ENCODE peak calls at places on chromosomes 16 and 17, in six cellular contexts. One of them, this sample, is unnamed.

GRCh38 chr16:46808997-46809396 is 22.0 kb downstream of the C16orf87 start:
- DNase-seq in activated T-cell treated with anti-CD3 and anti-CD28 coated beads for 4 hours: no peak
- DNase-seq in SK-N-MC: no peak
- DNase-seq in DMS 273 treated with DMSO at 0.1 percent for 48 hours: no peak
- DNase-seq in left lung: no peak
- DNase-seq in stimulated activated CD4-positive, alpha-beta T cell treated with anti-CD3 and anti-CD28 coated beads, Interleukin-4, amount 100 ng/mL, for 48 hours: no peak
- DNase-seq in this sample: no peak

GRCh38 chr17:71111945-71112344 is 942.6 kb downstream of the KCNJ2 start:
- DNase-seq in DMS 273 treated with DMSO at 0.1 percent for 48 hours: no peak
- DNase-seq in activated T-cell treated with anti-CD3 and anti-CD28 coated beads for 4 hours: no peak
- DNase-seq in left lung: no peak
- DNase-seq in stimulated activated CD4-positive, alpha-beta T cell treated with anti-CD3 and anti-CD28 coated beads, Interleukin-4, amount 100 ng/mL, for 48 hours: no peak
- DNase-seq in SK-N-MC: no peak
- DNase-seq in this sample: no peak

GRCh38 chr17:79581306-79581932 is 29.4 kb downstream of the RBFOX3 start:
- DNase-seq in DMS 273 treated with DMSO at 0.1 percent for 48 hours: no peak
- DNase-seq in SK-N-MC: no peak
- DNase-seq in stimulated activated CD4-positive, alpha-beta T cell treated with anti-CD3 and anti-CD28 coated beads, Interleukin-4, amount 100 ng/mL, for 48 hours: no peak
- DNase-seq in left lung: peak
- DNase-seq in activated T-cell treated with anti-CD3 and anti-CD28 coated beads for 4 hours: no peak
- DNase-seq in this sample: no peak

GRCh38 chr16:87765473-87765775 is 362 bp downstream of the KLHDC4 start:
- DNase-seq in activated T-cell treated with anti-CD3 and anti-CD28 coated beads for 4 hours: peak
- DNase-seq in SK-N-MC: no peak
- DNase-seq in DMS 273 treated with DMSO at 0.1 percent for 48 hours: no peak
- DNase-seq in stimulated activated CD4-positive, alpha-beta T cell treated with anti-CD3 and anti-CD28 coated beads, Interleukin-4, amount 100 ng/mL, for 48 hours: no peak
- DNase-seq in left lung: no peak
- DNase-seq in this sample: no peak

GRCh38 chr16:71246309-71246708 is 15.8 kb upstream of the HYDIN start:
- DNase-seq in DMS 273 treated with DMSO at 0.1 percent for 48 hours: no peak
- DNase-seq in left lung: no peak
- DNase-seq in activated T-cell treated with anti-CD3 and anti-CD28 coated beads for 4 hours: no peak
- DNase-seq in SK-N-MC: no peak
- DNase-seq in stimulated activated CD4-positive, alpha-beta T cell treated with anti-CD3 and anti-CD28 coated beads, Interleukin-4, amount 100 ng/mL, for 48 hours: no peak
- DNase-seq in this sample: no peak

GRCh38 chr16:19393226-19394074 is 24.2 kb upstream of the TMC5 start:
- DNase-seq in activated T-cell treated with anti-CD3 and anti-CD28 coated beads for 4 hours: no peak
- DNase-seq in left lung: no peak
- DNase-seq in stimulated activated CD4-positive, alpha-beta T cell treated with anti-CD3 and anti-CD28 coated beads, Interleukin-4, amount 100 ng/mL, for 48 hours: no peak
- DNase-seq in SK-N-MC: no peak
- DNase-seq in DMS 273 treated with DMSO at 0.1 percent for 48 hours: no peak
- DNase-seq in this sample: no peak

GRCh38 chr16:48365030-48365600 is 20.1 kb downstream of the SIAH1 start:
- DNase-seq in DMS 273 treated with DMSO at 0.1 percent for 48 hours: no peak
- DNase-seq in left lung: no peak
- DNase-seq in stimulated activated CD4-positive, alpha-beta T cell treated with anti-CD3 and anti-CD28 coated beads, Interleukin-4, amount 100 ng/mL, for 48 hours: no peak
- DNase-seq in activated T-cell treated with anti-CD3 and anti-CD28 coated beads for 4 hours: no peak
- DNase-seq in SK-N-MC: no peak
- DNase-seq in this sample: no peak

GRCh38 chr16:1744338-1744840 is 27.0 kb downstream of the NME3 start:
- DNase-seq in stimulated activated CD4-positive, alpha-beta T cell treated with anti-CD3 and anti-CD28 coated beads, Interleukin-4, amount 100 ng/mL, for 48 hours: no peak
- DNase-seq in activated T-cell treated with anti-CD3 and anti-CD28 coated beads for 4 hours: no peak
- DNase-seq in DMS 273 treated with DMSO at 0.1 percent for 48 hours: no peak
- DNase-seq in SK-N-MC: no peak
- DNase-seq in left lung: no peak
- DNase-seq in this sample: no peak

GRCh38 chr16:23499801-23500200 is 10.5 kb downstream of the GGA2 start:
- DNase-seq in SK-N-MC: no peak
- DNase-seq in activated T-cell treated with anti-CD3 and anti-CD28 coated beads for 4 hours: no peak
- DNase-seq in DMS 273 treated with DMSO at 0.1 percent for 48 hours: no peak
- DNase-seq in stimulated activated CD4-positive, alpha-beta T cell treated with anti-CD3 and anti-CD28 coated beads, Interleukin-4, amount 100 ng/mL, for 48 hours: no peak
- DNase-seq in left lung: no peak
- DNase-seq in this sample: no peak

GRCh38 chr16:46736695-46737094 is 11.4 kb downstream of the MYLK3 start:
- DNase-seq in activated T-cell treated with anti-CD3 and anti-CD28 coated beads for 4 hours: no peak
- DNase-seq in SK-N-MC: no peak
- DNase-seq in left lung: no peak
- DNase-seq in DMS 273 treated with DMSO at 0.1 percent for 48 hours: no peak
- DNase-seq in stimulated activated CD4-positive, alpha-beta T cell treated with anti-CD3 and anti-CD28 coated beads, Interleukin-4, amount 100 ng/mL, for 48 hours: no peak
- DNase-seq in this sample: no peak

GRCh38 chr17:61456688-61457225 is 4.5 kb downstream of the TBX4 start:
- DNase-seq in activated T-cell treated with anti-CD3 and anti-CD28 coated beads for 4 hours: no peak
- DNase-seq in SK-N-MC: no peak
- DNase-seq in DMS 273 treated with DMSO at 0.1 percent for 48 hours: no peak
- DNase-seq in left lung: no peak
- DNase-seq in stimulated activated CD4-positive, alpha-beta T cell treated with anti-CD3 and anti-CD28 coated beads, Interleukin-4, amount 100 ng/mL, for 48 hours: no peak
- DNase-seq in this sample: no peak

GRCh38 chr16:54706406-54706805 is 224.3 kb upstream of the IRX5 start:
- DNase-seq in SK-N-MC: no peak
- DNase-seq in left lung: no peak
- DNase-seq in DMS 273 treated with DMSO at 0.1 percent for 48 hours: no peak
- DNase-seq in activated T-cell treated with anti-CD3 and anti-CD28 coated beads for 4 hours: no peak
- DNase-seq in stimulated activated CD4-positive, alpha-beta T cell treated with anti-CD3 and anti-CD28 coated beads, Interleukin-4, amount 100 ng/mL, for 48 hours: no peak
- DNase-seq in this sample: no peak

GRCh38 chr17:36127199-36127881 is 23.7 kb downstream of the CCL4 start:
- DNase-seq in activated T-cell treated with anti-CD3 and anti-CD28 coated beads for 4 hours: no peak
- DNase-seq in SK-N-MC: no peak
- DNase-seq in left lung: no peak
- DNase-seq in DMS 273 treated with DMSO at 0.1 percent for 48 hours: no peak
- DNase-seq in stimulated activated CD4-positive, alpha-beta T cell treated with anti-CD3 and anti-CD28 coated beads, Interleukin-4, amount 100 ng/mL, for 48 hours: no peak
- DNase-seq in this sample: no peak

GRCh38 chr17:10640475-10640874 is 16.6 kb downstream of the MYH3 start:
- DNase-seq in stimulated activated CD4-positive, alpha-beta T cell treated with anti-CD3 and anti-CD28 coated beads, Interleukin-4, amount 100 ng/mL, for 48 hours: no peak
- DNase-seq in DMS 273 treated with DMSO at 0.1 percent for 48 hours: no peak
- DNase-seq in left lung: no peak
- DNase-seq in SK-N-MC: no peak
- DNase-seq in activated T-cell treated with anti-CD3 and anti-CD28 coated beads for 4 hours: no peak
- DNase-seq in this sample: no peak

GRCh38 chr16:29862383-29862883 is 593 bp downstream of the CDIPT start:
- DNase-seq in stimulated activated CD4-positive, alpha-beta T cell treated with anti-CD3 and anti-CD28 coated beads, Interleukin-4, amount 100 ng/mL, for 48 hours: no peak
- DNase-seq in DMS 273 treated with DMSO at 0.1 percent for 48 hours: no peak
- DNase-seq in SK-N-MC: no peak
- DNase-seq in left lung: no peak
- DNase-seq in activated T-cell treated with anti-CD3 and anti-CD28 coated beads for 4 hours: no peak
- DNase-seq in this sample: no peak

GRCh38 chr17:34387566-34387965 is 24.5 kb upstream of the CCL1 start:
- DNase-seq in SK-N-MC: no peak
- DNase-seq in left lung: no peak
- DNase-seq in DMS 273 treated with DMSO at 0.1 percent for 48 hours: no peak
- DNase-seq in stimulated activated CD4-positive, alpha-beta T cell treated with anti-CD3 and anti-CD28 coated beads, Interleukin-4, amount 100 ng/mL, for 48 hours: no peak
- DNase-seq in activated T-cell treated with anti-CD3 and anti-CD28 coated beads for 4 hours: no peak
- DNase-seq in this sample: no peak

GRCh38 chr16:85631230-85631629 is 18.1 kb downstream of the GSE1 start:
- DNase-seq in left lung: no peak
- DNase-seq in stimulated activated CD4-positive, alpha-beta T cell treated with anti-CD3 and anti-CD28 coated beads, Interleukin-4, amount 100 ng/mL, for 48 hours: no peak
- DNase-seq in SK-N-MC: no peak
- DNase-seq in activated T-cell treated with anti-CD3 and anti-CD28 coated beads for 4 hours: no peak
- DNase-seq in DMS 273 treated with DMSO at 0.1 percent for 48 hours: no peak
- DNase-seq in this sample: no peak

GRCh38 chr17:3800362-3801042 is 486 bp downstream of the ITGAE start:
- DNase-seq in SK-N-MC: no peak
- DNase-seq in left lung: no peak
- DNase-seq in DMS 273 treated with DMSO at 0.1 percent for 48 hours: no peak
- DNase-seq in activated T-cell treated with anti-CD3 and anti-CD28 coated beads for 4 hours: no peak
- DNase-seq in stimulated activated CD4-positive, alpha-beta T cell treated with anti-CD3 and anti-CD28 coated beads, Interleukin-4, amount 100 ng/mL, for 48 hours: no peak
- DNase-seq in this sample: no peak

GRCh38 chr16:14378131-14378551 is 251.9 kb downstream of the PARN start:
- DNase-seq in activated T-cell treated with anti-CD3 and anti-CD28 coated beads for 4 hours: no peak
- DNase-seq in stimulated activated CD4-positive, alpha-beta T cell treated with anti-CD3 and anti-CD28 coated beads, Interleukin-4, amount 100 ng/mL, for 48 hours: no peak
- DNase-seq in left lung: no peak
- DNase-seq in SK-N-MC: no peak
- DNase-seq in DMS 273 treated with DMSO at 0.1 percent for 48 hours: no peak
- DNase-seq in this sample: no peak

GRCh38 chr17:74424117-74424516 is 7.8 kb upstream of the GPRC5C start:
- DNase-seq in stimulated activated CD4-positive, alpha-beta T cell treated with anti-CD3 and anti-CD28 coated beads, Interleukin-4, amount 100 ng/mL, for 48 hours: no peak
- DNase-seq in left lung: no peak
- DNase-seq in SK-N-MC: no peak
- DNase-seq in DMS 273 treated with DMSO at 0.1 percent for 48 hours: no peak
- DNase-seq in activated T-cell treated with anti-CD3 and anti-CD28 coated beads for 4 hours: no peak
- DNase-seq in this sample: no peak

GRCh38 chr16:24747425-24747824 is 18.0 kb downstream of the TNRC6A start:
- DNase-seq in stimulated activated CD4-positive, alpha-beta T cell treated with anti-CD3 and anti-CD28 coated beads, Interleukin-4, amount 100 ng/mL, for 48 hours: no peak
- DNase-seq in left lung: no peak
- DNase-seq in activated T-cell treated with anti-CD3 and anti-CD28 coated beads for 4 hours: no peak
- DNase-seq in DMS 273 treated with DMSO at 0.1 percent for 48 hours: no peak
- DNase-seq in SK-N-MC: no peak
- DNase-seq in this sample: no peak